ENCODE peak calls at places on chromosomes 2 and 18, in eight cellular contexts. H is NT2/D1; T is ovary; M is hepatocyte; U is glutamatergic neuron; N is NCI-H1417 treated with DMSO at 0.1 percent for 48 hours; C is CD4-positive, alpha-beta memory T cell; K is mammary epithelial cell. Z is an unnamed sample.

GRCh38 chr18:59060540-59060939 is 79.1 kb upstream of the SEC11C start:
- DNase-seq in H (no peak), M (no peak), C (no peak), K (no peak), T (no peak), N (no peak), U (no peak), Z (no peak)

GRCh38 chr18:69580107-69580506 is 179.4 kb downstream of the DOK6 start:
- DNase-seq in K (no peak), T (no peak), M (no peak), N (no peak), C (no peak), H (no peak), U (no peak), Z (peak; percentile 20)

GRCh38 chr2:149692837-149693518 is 105.4 kb upstream of the MMADHC start:
- DNase-seq in N (no peak), M (peak; percentile 19), H (no peak), U (no peak), T (no peak), K (no peak), C (no peak), Z (no peak)

GRCh38 chr2:44997948-44998347 is 11.3 kb downstream of the SIX2 start:
- DNase-seq in K (no peak), U (no peak), H (no peak), N (no peak), T (no peak), M (no peak), C (no peak), Z (no peak)

GRCh38 chr2:70532244-70532935 is 21.2 kb downstream of the TGFA start:
- DNase-seq in C (no peak), N (no peak), M (no peak), K (no peak), U (no peak), T (no peak), H (no peak), Z (no peak)

GRCh38 chr2:234966340-234966739 is 14.5 kb downstream of the SH3BP4 start:
- DNase-seq in K (no peak), U (no peak), H (no peak), T (no peak), C (no peak), N (no peak), M (no peak), Z (no peak)

GRCh38 chr18:70028734-70029133 is 81.1 kb upstream of the CD226 start:
- DNase-seq in K (no peak), U (no peak), N (no peak), M (no peak), H (no peak), T (no peak), C (no peak), Z (no peak)

GRCh38 chr18:45774065-45774521 is 50.1 kb downstream of the SLC14A1 start:
- DNase-seq in C (no peak), N (no peak), M (no peak), K (peak; percentile 97), T (no peak), H (no peak), U (no peak), Z (peak; percentile 11)

GRCh38 chr2:217626926-217627325 is 375.9 kb downstream of the TNS1 start:
- DNase-seq in T (no peak), C (no peak), N (no peak), U (no peak), K (no peak), H (no peak), M (no peak), Z (no peak)

GRCh38 chr2:196403471-196403870 is 232.1 kb upstream of the STK17B start:
- DNase-seq in M (no peak), T (no peak), C (no peak), K (no peak), U (no peak), H (no peak), N (no peak), Z (no peak)

GRCh38 chr2:64963719-64964118 is 25.5 kb upstream of the SLC1A4 start:
- DNase-seq in T (no peak), N (no peak), H (no peak), K (no peak), U (no peak), M (no peak), C (no peak), Z (no peak)